ENCODE peak calls at places on chromosomes 11 and 22, in five cellular contexts. U, E, L, Q and I are unnamed samples.

GRCh38 chr11:100546714-100547113 is 140.4 kb upstream of the ARHGAP42 start:
- DNase-seq in U (no peak), E (peak), L (peak), Q (peak), I (peak)

GRCh38 chr11:43830928-43831440 is 49.6 kb upstream of the ALKBH3 start:
- DNase-seq in U (no peak), E (peak), L (peak), Q (peak), I (peak)

GRCh38 chr22:40635940-40636379 is 559 bp downstream of the MRTFA start:
- DNase-seq in U (peak), E (no peak), L (no peak), Q (no peak), I (no peak)

GRCh38 chr11:64348611-64349387 is 8.8 kb downstream of the CCDC88B start:
- DNase-seq in U (no peak), E (no peak), L (no peak), Q (peak), I (no peak)

GRCh38 chr11:118921121-118921928 is 4.4 kb downstream of the BCL9L start:
- DNase-seq in U (no peak), E (peak), L (peak), Q (peak), I (no peak)

GRCh38 chr11:74749127-74749964 is 697 bp downstream of the RNF169 start:
- DNase-seq in U (peak), E (peak), L (peak), Q (peak), I (peak)

GRCh38 chr11:23564370-23564769 is 704.1 kb upstream of the CCDC179 start:
- DNase-seq in U (no peak), E (no peak), L (no peak), Q (no peak), I (no peak)

GRCh38 chr11:102733232-102733875 is 8.6 kb upstream of the MMP8 start:
- DNase-seq in U (no peak), E (peak), L (peak), Q (peak), I (peak)

GRCh38 chr11:65634905-65635731 is 2.8 kb upstream of the SIPA1 start:
- DNase-seq in U (no peak), E (no peak), L (no peak), Q (no peak), I (no peak)

DNA sequence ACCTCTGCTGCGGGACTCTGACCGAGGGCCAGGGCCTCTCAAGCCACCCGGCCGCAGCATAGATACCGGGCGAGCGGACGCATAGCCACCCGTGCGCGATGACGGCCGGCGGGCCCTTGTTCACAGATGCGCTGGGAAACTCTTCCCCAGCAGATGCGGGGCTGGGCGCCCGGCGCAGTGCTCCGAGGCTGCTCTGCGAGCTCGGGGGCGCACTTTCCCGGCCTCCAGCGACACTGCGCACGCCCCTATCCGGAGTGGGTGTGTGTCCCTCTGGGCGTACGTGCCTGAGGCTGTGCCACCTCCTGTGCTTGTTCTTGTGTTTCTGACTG is 104.7 kb upstream of the E2F8 start:
- DNase-seq in U (no peak), E (no peak), L (no peak), Q (no peak), I (no peak)
- TF ChIP-seq CTCF in U (no peak), E (no peak), L (no peak), Q (no peak), I (no peak)

GRCh38 chr11:14446701-14447169 is 52.9 kb downstream of the COPB1 start:
- DNase-seq in U (no peak), E (peak), L (peak), Q (no peak), I (no peak)

GRCh38 chr11:14451825-14452224 is 47.8 kb downstream of the COPB1 start:
- DNase-seq in U (no peak), E (no peak), L (no peak), Q (no peak), I (no peak)

GRCh38 chr11:14445542-14446530 is 53.8 kb downstream of the COPB1 start:
- DNase-seq in U (no peak), E (peak), L (peak), Q (no peak), I (no peak)

GRCh38 chr11:14448229-14448628 is 51.4 kb downstream of the COPB1 start:
- DNase-seq in U (no peak), E (no peak), L (no peak), Q (no peak), I (no peak)

DNA sequence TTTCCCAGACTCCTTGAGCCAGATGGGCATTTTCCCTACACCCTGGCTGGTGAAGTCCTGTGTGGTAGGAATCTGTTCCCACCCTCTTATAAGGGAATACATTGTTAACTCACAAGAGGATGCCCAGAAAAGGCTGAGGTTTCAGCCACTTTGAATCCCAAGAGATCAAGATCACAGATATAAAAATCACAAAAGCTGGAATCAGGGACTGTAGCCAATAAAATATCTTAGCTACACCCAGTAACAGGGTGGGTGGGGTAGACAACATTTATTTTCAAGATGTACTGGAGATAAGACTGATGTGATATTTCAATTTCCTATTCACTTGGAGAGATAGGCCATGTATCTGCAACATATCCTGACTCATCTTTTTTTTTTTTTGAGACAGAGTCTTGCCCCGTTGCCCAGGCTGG is 50.3 kb downstream of the COPB1 start:
- DNase-seq in U (no peak), E (no peak), L (no peak), Q (no peak), I (no peak)
- TF ChIP-seq CTCF in U (no peak), E (no peak), L (no peak), Q (no peak), I (no peak)

DNA sequence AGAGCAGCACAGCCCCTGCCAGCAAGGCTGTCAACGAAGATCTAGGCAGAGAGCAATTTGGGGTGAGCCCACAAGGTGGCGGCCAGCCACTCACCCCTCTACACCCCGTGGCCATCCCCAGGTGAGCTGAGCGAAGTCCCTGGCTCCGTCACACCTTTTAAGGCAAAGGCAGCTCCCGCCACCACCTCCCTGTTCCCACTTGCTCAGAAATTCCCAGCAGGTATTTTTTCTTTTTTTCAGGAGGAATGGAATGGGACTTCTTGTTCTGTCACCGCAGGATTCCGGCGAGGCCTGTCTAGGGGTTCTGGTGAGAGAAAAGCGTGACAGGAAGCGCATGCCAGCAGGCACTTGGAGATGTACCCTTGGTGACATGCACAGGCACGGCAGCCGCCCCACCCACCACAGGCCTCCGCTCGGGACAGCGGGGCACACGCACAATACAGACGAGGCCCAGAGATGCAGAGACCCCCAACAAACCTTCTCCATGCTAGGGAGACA is 10.0 kb downstream of the RPL3 start:
- DNase-seq in U (no peak), E (no peak), L (no peak), Q (no peak), I (peak)
- TF ChIP-seq CTCF in U (peak), E (peak), L (peak), Q (no peak), I (peak)

DNA sequence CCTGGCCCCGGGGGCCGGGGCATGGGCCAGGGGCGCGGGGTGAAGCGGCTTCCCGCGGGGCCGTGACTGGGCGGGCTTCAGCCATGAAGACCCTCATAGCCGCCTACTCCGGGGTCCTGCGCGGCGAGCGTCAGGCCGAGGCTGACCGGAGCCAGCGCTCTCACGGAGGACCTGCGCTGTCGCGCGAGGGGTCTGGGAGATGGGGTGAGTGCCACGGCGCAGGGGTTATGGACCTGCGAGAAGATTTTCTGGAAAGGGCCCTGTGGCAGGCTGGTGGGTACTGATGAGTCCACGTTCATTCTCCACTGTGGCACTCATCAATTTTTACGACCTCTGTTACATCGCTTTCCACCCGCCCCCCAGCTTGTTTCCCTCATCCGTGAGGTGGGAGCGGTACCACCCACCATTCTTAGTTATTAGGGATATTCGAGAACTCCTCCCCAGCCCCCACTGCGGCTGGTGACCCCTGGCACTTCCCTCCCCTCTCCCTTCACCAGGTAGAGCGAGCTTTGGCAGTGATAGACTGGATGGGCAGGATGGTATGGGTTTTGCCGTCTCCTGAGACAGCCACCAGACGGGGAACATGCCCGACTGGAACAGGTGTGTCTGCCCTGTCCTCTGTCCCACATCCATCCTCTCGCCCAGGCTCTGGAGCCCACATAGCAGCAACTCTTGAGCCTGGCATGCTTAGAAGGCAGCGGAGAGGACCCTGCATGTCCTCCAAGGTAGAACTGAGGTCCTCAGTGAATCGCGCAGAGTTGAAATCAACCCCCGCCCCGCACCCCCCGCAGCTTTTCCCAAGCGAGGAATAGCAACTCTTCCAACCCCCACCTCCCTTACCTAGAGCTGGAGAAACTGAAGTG is 562 bp downstream of the DGAT2 start:
- DNase-seq in U (no peak), E (no peak), L (no peak), Q (no peak), I (no peak)
- TF ChIP-seq CTCF in U (no peak), E (no peak), L (no peak), Q (no peak), I (no peak)

DNA sequence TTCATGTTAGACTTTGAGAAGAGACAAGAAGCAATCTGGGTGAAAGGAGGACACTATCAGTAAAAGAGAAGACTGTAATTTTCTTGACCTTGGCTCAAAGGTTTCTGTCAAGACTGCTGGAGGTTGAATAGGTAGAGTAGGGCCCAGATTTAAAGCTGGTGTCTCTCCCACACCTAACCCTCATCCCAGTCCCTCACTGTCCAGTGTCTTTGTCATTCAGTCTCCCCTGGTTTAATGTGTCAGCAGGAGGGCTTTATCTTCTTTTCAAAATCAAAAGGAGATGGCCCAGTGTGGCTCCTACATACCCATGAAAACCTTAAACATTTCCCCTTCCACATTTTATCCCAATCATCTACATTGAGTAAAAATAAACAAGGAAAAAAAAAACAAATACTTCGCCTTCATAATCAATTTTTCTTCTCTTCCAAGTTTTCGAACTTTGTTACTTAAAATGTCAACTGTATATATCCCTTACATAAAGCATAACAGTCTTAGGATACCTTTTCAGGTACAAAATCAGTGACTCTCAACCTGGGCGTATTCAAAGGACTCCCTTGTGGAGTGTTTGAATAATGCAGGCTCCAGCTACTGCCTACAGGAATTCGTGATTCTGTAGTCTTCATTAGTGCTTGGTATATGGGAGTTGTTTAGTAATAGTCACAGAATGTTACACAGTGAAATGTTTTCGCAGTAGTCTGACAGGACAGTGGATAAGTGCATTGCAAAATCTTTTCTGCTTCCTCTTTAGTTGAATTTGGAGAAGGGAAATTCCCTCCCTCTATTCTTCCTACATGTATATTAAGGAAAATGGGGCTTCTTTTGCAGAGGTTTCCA is 87.2 kb downstream of the FAT3 start:
- DNase-seq in U (no peak), E (no peak), L (no peak), Q (no peak), I (no peak)
- TF ChIP-seq CTCF in U (peak), E (no peak), L (no peak), Q (no peak), I (no peak)